ENCODE peak calls at places on chromosomes 5 and 9, in seven cellular contexts. I is aorta; V is neuronal stem cell; F is thyroid gland; J is CD8-positive, alpha-beta T cell; Z is heart left ventricle; X is BE2C. H is an unnamed sample.

GRCh38 chr9:75229605-75230332 is 141.5 kb downstream of the OSTF1 start:
- DNase-seq in I (peak), V (no peak), F (peak), J (no peak), Z (no peak), X (no peak), H (no peak)

GRCh38 chr9:93112864-93113389 is 16.9 kb downstream of the CARD19 start:
- DNase-seq in I (peak), V (no peak), F (peak), J (no peak), Z (peak), X (peak), H (peak)

GRCh38 chr9:93910598-93910997 is 44.6 kb downstream of the BARX1 start:
- DNase-seq in I (no peak), V (no peak), F (no peak), J (no peak), Z (no peak), X (no peak), H (no peak)

GRCh38 chr9:109934499-109935214 is 154.7 kb downstream of the PALM2AKAP2 start:
- DNase-seq in I (no peak), V (no peak), F (no peak), J (no peak), Z (no peak), X (no peak), H (no peak)

GRCh38 chr5:115641948-115642347 is 16.1 kb upstream of the TMED7 start:
- DNase-seq in I (no peak), V (no peak), F (no peak), J (no peak), Z (no peak), X (no peak), H (no peak)

GRCh38 chr9:121779381-121780117 is 128.1 kb downstream of the DAB2IP start:
- DNase-seq in I (no peak), V (peak), F (no peak), J (no peak), Z (no peak), X (peak), H (no peak)

GRCh38 chr5:80237243-80237642 is 18.6 kb downstream of the SERINC5 start:
- DNase-seq in I (no peak), V (no peak), F (no peak), J (no peak), Z (no peak), X (no peak), H (no peak)

GRCh38 chr5:77086611-77087483 is at the start of gene ZBED3:
- DNase-seq in I (peak), V (peak), F (peak), J (peak), Z (peak), X (peak), H (peak)

GRCh38 chr9:133071484-133072150 is 9.8 kb downstream of the CEL start:
- DNase-seq in I (peak), V (no peak), F (no peak), J (no peak), Z (no peak), X (no peak), H (no peak)

GRCh38 chr5:6568909-6569308 is 63.9 kb downstream of the NSUN2 start:
- DNase-seq in I (no peak), V (no peak), F (no peak), J (no peak), Z (no peak), X (no peak), H (no peak)

GRCh38 chr9:88258012-88258411 is 119.7 kb upstream of the SPATA31C2 start:
- DNase-seq in I (no peak), V (no peak), F (peak), J (no peak), Z (no peak), X (no peak), H (no peak)

GRCh38 chr9:113734826-113735225 is 141.3 kb upstream of the ZNF618 start:
- DNase-seq in I (no peak), V (no peak), F (no peak), J (no peak), Z (no peak), X (no peak), H (no peak)

GRCh38 chr5:167699434-167699833 is 592.0 kb upstream of the WWC1 start:
- DNase-seq in I (no peak), V (peak), F (no peak), J (no peak), Z (no peak), X (no peak), H (no peak)

GRCh38 chr9:94167055-94167346 is 82.7 kb downstream of the PTPDC1 start:
- DNase-seq in I (no peak), V (no peak), F (no peak), J (no peak), Z (no peak), X (no peak), H (no peak)

GRCh38 chr5:90170231-90170630 is 239.3 kb downstream of the CETN3 start:
- DNase-seq in I (no peak), V (no peak), F (no peak), J (no peak), Z (no peak), X (peak), H (no peak)

GRCh38 chr5:153543959-153544470 is 53.5 kb downstream of the GRIA1 start:
- DNase-seq in I (no peak), V (no peak), F (no peak), J (no peak), Z (no peak), X (no peak), H (no peak)

GRCh38 chr9:136013524-136014034 is 52.4 kb upstream of the UBAC1 start:
- DNase-seq in I (no peak), V (no peak), F (no peak), J (no peak), Z (peak), X (peak), H (peak)

GRCh38 chr5:122312670-122312988 is 592 bp downstream of the SNCAIP start:
- DNase-seq in I (peak), V (peak), F (peak), J (no peak), Z (peak), X (no peak), H (peak)

GRCh38 chr5:139600336-139600949 is 39.3 kb downstream of the UBE2D2 start:
- DNase-seq in I (no peak), V (no peak), F (no peak), J (no peak), Z (no peak), X (no peak), H (no peak)

GRCh38 chr5:103232393-103232999 is 26.1 kb upstream of the MACIR start:
- DNase-seq in I (no peak), V (no peak), F (no peak), J (no peak), Z (no peak), X (peak), H (no peak)

GRCh38 chr9:94802795-94803194 is 76.3 kb downstream of the AOPEP start:
- DNase-seq in I (no peak), V (no peak), F (no peak), J (no peak), Z (no peak), X (no peak), H (no peak)

GRCh38 chr5:35026941-35027340 is 20.8 kb downstream of the AGXT2 start:
- DNase-seq in I (no peak), V (no peak), F (no peak), J (no peak), Z (no peak), X (no peak), H (no peak)

GRCh38 chr5:79793722-79794121 is 104.1 kb downstream of the CMYA5 start:
- DNase-seq in I (no peak), V (no peak), F (peak), J (no peak), Z (no peak), X (no peak), H (no peak)

GRCh38 chr5:81700166-81700565 is 50.7 kb downstream of the SSBP2 start:
- DNase-seq in I (no peak), V (no peak), F (no peak), J (no peak), Z (no peak), X (no peak), H (no peak)
- H3K4me3 ChIP-seq in I (no peak), V (no peak), F (no peak), J (no peak), Z (no peak), X (no peak), H (no peak)

DNA sequence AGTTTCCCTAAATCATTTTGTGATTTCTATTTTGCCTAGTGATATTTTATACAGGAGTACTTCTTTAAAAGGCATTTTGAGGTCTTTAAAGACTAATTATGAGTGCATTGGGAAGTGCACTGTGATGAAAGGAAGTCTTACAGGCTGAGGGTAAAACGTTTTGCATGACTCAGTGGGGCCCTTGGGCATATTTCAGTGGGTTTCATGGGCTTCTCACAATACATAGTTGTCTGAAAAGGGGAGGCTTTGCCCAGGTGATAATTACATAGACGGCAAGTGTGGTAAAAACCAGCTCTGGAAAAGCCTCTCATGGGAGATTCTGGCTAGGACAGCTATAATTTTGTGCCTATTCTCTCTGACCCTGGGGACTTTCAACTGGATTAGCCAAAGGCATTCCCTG is 387.2 kb downstream of the ARHGEF28 start:
- DNase-seq in I (no peak), V (no peak), F (no peak), J (no peak), Z (no peak), X (no peak), H (no peak)
- H3K4me3 ChIP-seq in I (no peak), V (no peak), F (no peak), J (no peak), Z (no peak), X (no peak), H (no peak)

GRCh38 chr9:14313951-14314423 is at the start of gene NFIB:
- DNase-seq in I (peak), V (no peak), F (peak), J (no peak), Z (peak), X (peak), H (peak)

GRCh38 chr9:14313378-14313940 is 482 bp downstream of the NFIB start:
- DNase-seq in I (no peak), V (no peak), F (peak), J (no peak), Z (peak), X (no peak), H (no peak)

GRCh38 chr9:14310247-14310646 is 3.7 kb downstream of the NFIB start:
- DNase-seq in I (no peak), V (no peak), F (no peak), J (no peak), Z (no peak), X (no peak), H (no peak)

GRCh38 chr9:14312721-14313377 is 1.1 kb downstream of the NFIB start:
- DNase-seq in I (peak), V (peak), F (peak), J (no peak), Z (peak), X (peak), H (no peak)

DNA sequence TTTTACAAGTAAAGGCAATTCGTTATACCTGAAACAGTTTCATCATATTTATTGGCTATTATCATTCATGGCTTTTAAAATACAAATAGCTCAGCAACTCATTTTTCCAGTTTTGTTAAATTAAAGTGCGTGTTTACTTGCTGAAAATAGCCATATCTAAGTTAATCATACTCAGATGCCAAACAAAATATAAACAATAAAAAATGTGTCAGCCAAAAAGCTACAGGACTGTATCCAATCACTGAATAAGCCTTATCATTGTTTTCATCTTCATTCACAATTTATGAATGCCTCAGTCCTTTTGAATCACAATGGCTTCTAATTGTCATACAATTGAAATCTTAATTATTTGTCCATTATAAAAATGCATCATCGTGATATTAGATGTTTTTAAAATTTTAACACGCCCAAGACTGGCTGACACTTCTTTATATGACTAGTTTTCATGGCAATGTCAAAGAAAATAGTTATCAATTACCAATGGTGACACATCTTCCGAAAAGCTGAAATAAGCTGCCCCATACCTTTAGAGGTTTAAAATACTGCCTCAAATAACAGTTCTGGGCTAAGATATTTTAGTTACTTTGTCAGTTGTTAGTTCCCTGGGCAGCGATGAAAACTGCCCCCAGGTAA is 1.9 kb downstream of the NFIB start:
- DNase-seq in I (no peak), V (no peak), F (no peak), J (no peak), Z (no peak), X (no peak), H (no peak)
- H3K4me3 ChIP-seq in I (peak), V (no peak), F (peak), J (no peak), Z (peak), X (peak), H (peak)

GRCh38 chr5:21263361-21263760 is 1275.4 kb upstream of the CDH18 start:
- DNase-seq in I (no peak), V (no peak), F (no peak), J (no peak), Z (no peak), X (no peak), H (no peak)
- H3K4me3 ChIP-seq in I (no peak), V (no peak), F (no peak), J (no peak), Z (no peak), X (no peak), H (no peak)

H was measured in spleen.